ENCODE peak calls at places on chromosomes 2 and 18, in five cellular contexts. One of them, this sample, is unnamed.

GRCh38 chr2:131516011-131516410 is 11.7 kb upstream of the CCDC74A start:
- DNase-seq in endothelial cell: no peak
- DNase-seq in anterior cingulate cortex: no peak
- DNase-seq in MV-4-11: no peak
- DNase-seq in frontal cortex: no peak
- DNase-seq in this sample: no peak

GRCh38 chr2:239316562-239317465 is 84.0 kb downstream of the HDAC4 start:
- DNase-seq in endothelial cell: no peak
- DNase-seq in anterior cingulate cortex: no peak
- DNase-seq in MV-4-11: peak; percentile 50
- DNase-seq in frontal cortex: peak; percentile 58
- DNase-seq in this sample: peak; percentile 79

GRCh38 chr18:65919018-65919417 is 168.2 kb downstream of the CDH7 start:
- DNase-seq in endothelial cell: no peak
- DNase-seq in anterior cingulate cortex: no peak
- DNase-seq in MV-4-11: no peak
- DNase-seq in frontal cortex: no peak
- DNase-seq in this sample: no peak

GRCh38 chr2:75068546-75068945 is 110.1 kb downstream of the POLE4 start:
- DNase-seq in endothelial cell: no peak
- DNase-seq in anterior cingulate cortex: no peak
- DNase-seq in MV-4-11: no peak
- DNase-seq in frontal cortex: no peak
- DNase-seq in this sample: no peak

GRCh38 chr18:23137788-23138216 is 2.5 kb downstream of the CABLES1 start:
- DNase-seq in endothelial cell: no peak
- DNase-seq in anterior cingulate cortex: no peak
- DNase-seq in MV-4-11: no peak
- DNase-seq in frontal cortex: no peak
- DNase-seq in this sample: no peak

GRCh38 chr2:185583058-185583816 is 155.4 kb upstream of the FSIP2 start:
- DNase-seq in endothelial cell: no peak
- DNase-seq in anterior cingulate cortex: no peak
- DNase-seq in MV-4-11: no peak
- DNase-seq in frontal cortex: no peak
- DNase-seq in this sample: no peak

GRCh38 chr2:199690225-199690624 is 160.8 kb downstream of the FTCDNL1 start:
- DNase-seq in endothelial cell: no peak
- DNase-seq in anterior cingulate cortex: no peak
- DNase-seq in MV-4-11: no peak
- DNase-seq in frontal cortex: no peak
- DNase-seq in this sample: no peak

GRCh38 chr18:50586710-50587109 is 26.8 kb downstream of the MAPK4 start:
- DNase-seq in endothelial cell: no peak
- DNase-seq in anterior cingulate cortex: no peak
- DNase-seq in MV-4-11: no peak
- DNase-seq in frontal cortex: no peak
- DNase-seq in this sample: no peak

GRCh38 chr2:31831585-31831984 is 179.2 kb downstream of the MEMO1 start:
- DNase-seq in endothelial cell: no peak
- DNase-seq in anterior cingulate cortex: no peak
- DNase-seq in MV-4-11: no peak
- DNase-seq in frontal cortex: no peak
- DNase-seq in this sample: no peak

GRCh38 chr2:46377666-46378560 is 80.7 kb downstream of the EPAS1 start:
- DNase-seq in endothelial cell: no peak
- DNase-seq in anterior cingulate cortex: no peak
- DNase-seq in MV-4-11: no peak
- DNase-seq in frontal cortex: no peak
- DNase-seq in this sample: no peak

GRCh38 chr2:44169155-44169898 is 652 bp downstream of the PPM1B start:
- DNase-seq in endothelial cell: peak; percentile 48
- DNase-seq in anterior cingulate cortex: peak; percentile 39
- DNase-seq in MV-4-11: peak; percentile 71
- DNase-seq in frontal cortex: no peak
- DNase-seq in this sample: peak; percentile 82

GRCh38 chr2:209380278-209380677 is 43.6 kb upstream of the MAP2 start:
- DNase-seq in endothelial cell: no peak
- DNase-seq in anterior cingulate cortex: no peak
- DNase-seq in MV-4-11: peak; percentile 95
- DNase-seq in frontal cortex: no peak
- DNase-seq in this sample: no peak

GRCh38 chr2:164922119-164922518 is 33.2 kb downstream of the SLC38A11 start:
- DNase-seq in endothelial cell: no peak
- DNase-seq in anterior cingulate cortex: no peak
- DNase-seq in MV-4-11: peak; percentile 3
- DNase-seq in frontal cortex: no peak
- DNase-seq in this sample: no peak

GRCh38 chr2:229342376-229342775 is 71.3 kb upstream of the PID1 start:
- DNase-seq in endothelial cell: peak; percentile 70
- DNase-seq in anterior cingulate cortex: no peak
- DNase-seq in MV-4-11: no peak
- DNase-seq in frontal cortex: no peak
- DNase-seq in this sample: no peak

GRCh38 chr2:121699421-121700328 is 37.0 kb downstream of the NIFK start:
- DNase-seq in endothelial cell: no peak
- DNase-seq in anterior cingulate cortex: no peak
- DNase-seq in MV-4-11: peak; percentile 92
- DNase-seq in frontal cortex: no peak
- DNase-seq in this sample: no peak

GRCh38 chr2:229611360-229611759 is 103.0 kb downstream of the DNER start:
- DNase-seq in endothelial cell: no peak
- DNase-seq in anterior cingulate cortex: no peak
- DNase-seq in MV-4-11: no peak
- DNase-seq in frontal cortex: no peak
- DNase-seq in this sample: no peak

GRCh38 chr2:50469784-50470183 is 562.1 kb downstream of the NRXN1 start:
- DNase-seq in endothelial cell: no peak
- DNase-seq in anterior cingulate cortex: no peak
- DNase-seq in MV-4-11: no peak
- DNase-seq in frontal cortex: no peak
- DNase-seq in this sample: no peak

GRCh38 chr2:96760986-96761832 is 507 bp downstream of the CNNM4 start:
- DNase-seq in endothelial cell: no peak
- DNase-seq in anterior cingulate cortex: no peak
- DNase-seq in MV-4-11: no peak
- DNase-seq in frontal cortex: no peak
- DNase-seq in this sample: peak; percentile 79

GRCh38 chr2:23207871-23208270 is 177.1 kb upstream of the KLHL29 start:
- DNase-seq in endothelial cell: no peak
- DNase-seq in anterior cingulate cortex: no peak
- DNase-seq in MV-4-11: no peak
- DNase-seq in frontal cortex: no peak
- DNase-seq in this sample: peak; percentile 11

GRCh38 chr2:239856620-239857285 is 168.4 kb downstream of the NDUFA10 start:
- DNase-seq in endothelial cell: no peak
- DNase-seq in anterior cingulate cortex: no peak
- DNase-seq in MV-4-11: no peak
- DNase-seq in frontal cortex: no peak
- DNase-seq in this sample: no peak

GRCh38 chr2:217186152-217186551 is 326.3 kb upstream of the TNP1 start:
- DNase-seq in endothelial cell: no peak
- DNase-seq in anterior cingulate cortex: no peak
- DNase-seq in MV-4-11: no peak
- DNase-seq in frontal cortex: no peak
- DNase-seq in this sample: no peak

GRCh38 chr18:48543228-48543627 is 4.4 kb downstream of the CTIF start:
- DNase-seq in endothelial cell: no peak
- DNase-seq in anterior cingulate cortex: no peak
- DNase-seq in MV-4-11: no peak
- DNase-seq in frontal cortex: no peak
- DNase-seq in this sample: no peak

GRCh38 chr2:235850771-235851551 is 317.2 kb downstream of the GBX2 start:
- DNase-seq in endothelial cell: no peak
- DNase-seq in anterior cingulate cortex: no peak
- DNase-seq in MV-4-11: no peak
- DNase-seq in frontal cortex: no peak
- DNase-seq in this sample: no peak

GRCh38 chr2:154827286-154827685 is 128.8 kb downstream of the KCNJ3 start:
- DNase-seq in endothelial cell: no peak
- DNase-seq in anterior cingulate cortex: no peak
- DNase-seq in MV-4-11: no peak
- DNase-seq in frontal cortex: no peak
- DNase-seq in this sample: no peak

GRCh38 chr2:45747363-45747762 is 95.9 kb downstream of the PRKCE start:
- DNase-seq in endothelial cell: no peak
- DNase-seq in anterior cingulate cortex: no peak
- DNase-seq in MV-4-11: no peak
- DNase-seq in frontal cortex: no peak
- DNase-seq in this sample: no peak

GRCh38 chr2:241844066-241844728 is 14.5 kb downstream of the PDCD1 start:
- DNase-seq in endothelial cell: peak; percentile 64
- DNase-seq in anterior cingulate cortex: no peak
- DNase-seq in MV-4-11: peak; percentile 50
- DNase-seq in frontal cortex: peak; percentile 82
- DNase-seq in this sample: peak; percentile 82